ENCODE peak calls at places on chromosomes 2 and 18, in four cellular contexts. Q is esophagus squamous epithelium, J is fibroblast of lung, U is A549. E is an unnamed sample.

GRCh38 chr2:61597300-61598289 is 59.4 kb upstream of the XPO1 start:
- DNase-seq in Q (no peak), J (no peak), U (no peak), E (no peak)

GRCh38 chr2:180191352-180192124 is 184.4 kb upstream of the CWC22 start:
- DNase-seq in Q (no peak), J (peak), U (no peak), E (no peak)

GRCh38 chr2:85799215-85799956 is 45.6 kb downstream of the ATOH8 start:
- DNase-seq in Q (no peak), J (no peak), U (peak), E (no peak)

GRCh38 chr2:8515864-8516533 is 165.9 kb upstream of the ID2 start:
- DNase-seq in Q (no peak), J (no peak), U (no peak), E (no peak)

GRCh38 chr2:46913471-46914381 is 1.9 kb downstream of the MCFD2 start:
- DNase-seq in Q (no peak), J (peak), U (no peak), E (no peak)

GRCh38 chr18:46771141-46771540 is 14.3 kb upstream of the ST8SIA5 start:
- DNase-seq in Q (no peak), J (no peak), U (no peak), E (no peak)

GRCh38 chr2:172588931-172589330 is 33.0 kb downstream of the PDK1 start:
- DNase-seq in Q (no peak), J (no peak), U (no peak), E (peak)

GRCh38 chr2:202762546-202762945 is 109.0 kb downstream of the ICA1L start:
- DNase-seq in Q (no peak), J (peak), U (no peak), E (no peak)

GRCh38 chr2:232781765-232782164 is 5.4 kb upstream of the KCNJ13 start:
- DNase-seq in Q (no peak), J (peak), U (peak), E (peak)

GRCh38 chr2:44840186-44840850 is 101.2 kb upstream of the SIX3 start:
- DNase-seq in Q (no peak), J (no peak), U (no peak), E (no peak)

GRCh38 chr2:196783431-196784094 is 15.9 kb downstream of the GTF3C3 start:
- DNase-seq in Q (no peak), J (peak), U (no peak), E (no peak)

GRCh38 chr18:59084286-59084779 is 55.4 kb upstream of the SEC11C start:
- DNase-seq in Q (peak), J (peak), U (peak), E (no peak)

GRCh38 chr2:70080597-70081200 is 6.6 kb upstream of the PCBP1 start:
- DNase-seq in Q (no peak), J (no peak), U (no peak), E (no peak)

GRCh38 chr2:119378566-119378965 is 11.8 kb downstream of the DBI start:
- DNase-seq in Q (no peak), J (no peak), U (no peak), E (no peak)

GRCh38 chr2:234772775-234773064 is 179.1 kb upstream of the SH3BP4 start:
- DNase-seq in Q (no peak), J (no peak), U (no peak), E (no peak)

GRCh38 chr2:23916727-23917458 is 10.0 kb downstream of the ATAD2B start:
- DNase-seq in Q (no peak), J (no peak), U (no peak), E (no peak)

GRCh38 chr2:182672471-182673165 is 43.4 kb upstream of the DNAJC10 start:
- DNase-seq in Q (no peak), J (peak), U (no peak), E (no peak)

GRCh38 chr2:31324000-31324633 is 90.2 kb downstream of the EHD3 start:
- DNase-seq in Q (no peak), J (peak), U (no peak), E (no peak)

GRCh38 chr2:31317387-31317786 is 83.4 kb downstream of the EHD3 start:
- DNase-seq in Q (no peak), J (no peak), U (no peak), E (no peak)

GRCh38 chr2:31319391-31320175 is 85.6 kb downstream of the EHD3 start:
- DNase-seq in Q (no peak), J (peak), U (no peak), E (no peak)

GRCh38 chr2:31322376-31322775 is 88.4 kb downstream of the EHD3 start:
- DNase-seq in Q (no peak), J (peak), U (no peak), E (no peak)

DNA sequence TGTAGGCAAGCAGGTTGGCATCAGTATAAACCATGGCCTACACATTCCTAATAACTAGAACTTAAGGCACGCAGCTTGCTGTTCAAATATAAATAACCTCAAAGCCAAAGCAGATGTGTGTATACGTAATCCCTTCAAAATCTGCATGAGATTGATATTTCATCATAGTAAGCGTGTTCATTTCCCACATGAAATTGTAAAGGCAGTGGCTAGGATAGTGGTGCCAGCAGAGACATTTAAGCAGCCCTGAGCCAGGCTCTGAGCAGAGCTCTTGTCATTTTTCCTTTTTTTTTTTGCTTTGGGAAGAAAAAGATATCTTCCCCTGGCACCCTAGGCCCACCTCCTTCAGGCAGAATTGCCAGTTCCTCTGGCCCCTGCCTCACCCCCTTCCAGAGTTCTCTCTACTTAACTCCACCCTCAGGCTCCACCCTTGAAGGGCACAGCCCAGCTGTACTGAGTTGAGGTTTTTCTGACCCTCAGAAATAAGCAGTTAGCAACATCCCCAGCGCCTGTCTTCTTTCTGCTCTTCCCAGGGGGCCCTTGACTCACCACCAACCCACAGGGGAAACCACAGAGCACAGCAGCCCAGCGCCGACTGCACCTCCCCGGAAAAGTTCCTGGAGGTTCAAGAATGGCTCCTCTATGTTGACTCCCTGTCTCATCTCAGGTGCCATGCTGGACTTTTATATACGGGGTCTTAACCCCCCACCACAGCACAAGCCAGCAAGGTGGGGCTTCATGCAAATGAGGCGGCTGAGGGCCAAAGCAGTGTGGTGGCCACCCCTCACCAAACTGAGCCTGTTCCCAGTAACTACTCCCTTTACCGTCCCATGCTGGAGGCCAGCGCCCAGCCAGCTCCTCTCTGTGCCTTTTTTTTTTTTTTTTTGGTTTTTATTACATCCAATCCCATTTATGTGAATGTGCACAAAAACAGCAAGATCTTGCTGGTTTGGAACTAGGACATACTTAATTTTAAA is 84.7 kb downstream of the EHD3 start:
- DNase-seq in Q (no peak), J (peak), U (no peak), E (no peak)
- H3K4me3 ChIP-seq in Q (no peak), J (no peak), U (no peak), E (no peak)

GRCh38 chr2:30710016-30710415 is 97.2 kb downstream of the CAPN13 start:
- DNase-seq in Q (no peak), J (no peak), U (no peak), E (no peak)
- TF ChIP-seq CTCF in Q (no peak), J (no peak), U (no peak), E (no peak)

GRCh38 chr2:237614151-237614720 is 13.2 kb upstream of the LRRFIP1 start:
- DNase-seq in Q (no peak), J (no peak), U (no peak), E (no peak)
- H3K4me3 ChIP-seq in Q (no peak), J (no peak), U (no peak), E (no peak)

DNA sequence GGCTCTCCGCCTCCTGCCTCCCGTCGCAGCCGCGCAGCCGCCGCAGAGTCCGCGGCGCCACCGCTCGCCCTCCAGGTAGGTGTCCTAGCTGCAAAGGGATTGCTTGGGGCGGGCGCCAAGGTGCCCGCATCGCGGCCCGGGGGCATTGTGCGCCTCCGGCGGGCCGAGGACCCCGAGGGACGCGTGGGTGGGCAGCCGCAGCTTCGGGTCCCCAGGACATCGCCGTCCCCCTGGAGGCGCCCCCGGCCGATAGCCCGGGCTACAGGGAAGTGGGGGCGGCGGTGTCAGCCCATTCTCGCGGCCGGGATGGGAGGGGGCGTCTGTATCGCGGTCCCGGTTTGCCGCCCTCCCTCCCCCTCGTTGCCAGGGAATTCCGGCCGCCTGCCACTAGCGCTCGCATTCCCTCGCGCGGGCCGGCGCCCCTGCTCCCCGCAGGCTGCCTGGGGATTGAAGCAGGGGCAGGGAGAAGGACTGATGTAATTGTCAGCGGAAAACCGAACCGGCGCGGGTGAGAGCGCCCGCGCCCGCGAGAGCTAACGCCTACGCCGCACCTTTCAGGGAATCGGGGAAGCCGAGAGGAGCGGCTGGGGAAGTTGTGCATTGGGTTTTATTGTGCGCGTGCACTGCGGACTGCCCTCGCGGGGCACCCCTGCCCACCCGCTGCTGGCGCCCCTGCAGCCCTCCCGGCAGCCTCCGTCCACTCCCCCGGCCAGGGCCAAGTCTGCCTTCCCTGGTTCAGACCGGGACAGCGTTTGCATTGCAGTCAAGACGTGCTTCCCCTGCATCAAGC is 483 bp downstream of the OSBPL6 start:
- DNase-seq in Q (no peak), J (peak), U (no peak), E (no peak)
- TF ChIP-seq CTCF in Q (no peak), J (no peak), U (no peak), E (no peak)